ENCODE peak calls at places on chromosomes 6 and 20, in ten cellular contexts. D is body of pancreas; K is cardiac muscle cell; O is IMR-90; F is hepatocyte; E is foreskin fibroblast; A is CD8-positive, alpha-beta T cell; W is lower leg skin; R is mucosa of descending colon; I is right lobe of liver. N is an unnamed sample.

GRCh38 chr6:81612136-81612535 is 140.3 kb downstream of the TENT5A start:
- DNase-seq in D (no peak), K (no peak), O (no peak), F (no peak), E (no peak), A (no peak), W (no peak), R (no peak), I (no peak), N (no peak)

GRCh38 chr6:29762051-29762450 is 38.8 kb downstream of the HLA-F start:
- DNase-seq in D (no peak), K (no peak), O (no peak), F (no peak), E (no peak), A (no peak), W (no peak), R (no peak), I (no peak), N (no peak)

GRCh38 chr20:64279826-64280459 is 24.4 kb downstream of the PCMTD2 start:
- DNase-seq in D (no peak), K (no peak), O (no peak), F (no peak), E (no peak), A (no peak), W (no peak), R (no peak), I (no peak), N (no peak)

GRCh38 chr6:1394591-1395463 is 5.5 kb downstream of the FOXF2 start:
- DNase-seq in D (no peak), K (no peak), O (no peak), F (no peak), E (no peak), A (no peak), W (no peak), R (no peak), I (no peak), N (no peak)

GRCh38 chr20:59776059-59776603 is 157.3 kb downstream of the SYCP2 start:
- DNase-seq in D (no peak), K (no peak), O (no peak), F (no peak), E (no peak), A (no peak), W (no peak), R (no peak), I (peak), N (no peak)

GRCh38 chr6:94636780-94637385 is 940.5 kb upstream of the MANEA start:
- DNase-seq in D (no peak), K (no peak), O (peak), F (peak), E (no peak), A (no peak), W (no peak), R (no peak), I (no peak), N (no peak)

GRCh38 chr20:39631557-39631956 is 669.4 kb downstream of the DHX35 start:
- DNase-seq in D (no peak), K (no peak), O (no peak), F (no peak), E (no peak), A (no peak), W (no peak), R (no peak), I (no peak), N (no peak)

GRCh38 chr20:21693322-21693721 is 12.1 kb upstream of the PAX1 start:
- DNase-seq in D (no peak), K (no peak), O (no peak), F (no peak), E (no peak), A (no peak), W (no peak), R (no peak), I (no peak), N (no peak)

GRCh38 chr20:35299780-35300179 is 7.6 kb upstream of the FAM83C start:
- DNase-seq in D (no peak), K (no peak), O (no peak), F (no peak), E (no peak), A (no peak), W (no peak), R (no peak), I (no peak), N (no peak)

GRCh38 chr20:42846784-42847490 is 342.8 kb downstream of the PTPRT start:
- DNase-seq in D (no peak), K (no peak), O (no peak), F (no peak), E (no peak), A (no peak), W (no peak), R (no peak), I (no peak), N (no peak)

GRCh38 chr6:134034951-134035822 is 17.2 kb downstream of the SLC2A12 start:
- DNase-seq in D (no peak), K (no peak), O (no peak), F (no peak), E (peak), A (no peak), W (no peak), R (no peak), I (no peak), N (no peak)

GRCh38 chr6:100185615-100186014 is 191.6 kb upstream of the MCHR2 start:
- DNase-seq in D (no peak), K (no peak), O (no peak), F (no peak), E (no peak), A (no peak), W (no peak), R (no peak), I (no peak), N (no peak)

GRCh38 chr20:46013826-46014516 is 5.3 kb downstream of the MMP9 start:
- DNase-seq in D (peak), K (peak), O (peak), F (peak), E (no peak), A (peak), W (no peak), R (peak), I (no peak), N (no peak)

GRCh38 chr6:128208851-128209580 is 308.2 kb upstream of the THEMIS start:
- DNase-seq in D (no peak), K (peak), O (peak), F (no peak), E (peak), A (no peak), W (no peak), R (no peak), I (no peak), N (peak)

GRCh38 chr6:26197736-26198625 is 110.8 kb downstream of the HFE start:
- DNase-seq in D (no peak), K (peak), O (peak), F (peak), E (no peak), A (no peak), W (no peak), R (peak), I (no peak), N (no peak)

GRCh38 chr6:139765825-139766285 is 391.4 kb upstream of the CITED2 start:
- DNase-seq in D (peak), K (peak), O (peak), F (peak), E (no peak), A (no peak), W (no peak), R (no peak), I (no peak), N (no peak)

GRCh38 chr20:38172344-38172743 is 7.3 kb upstream of the TGM2 start:
- DNase-seq in D (no peak), K (peak), O (peak), F (no peak), E (no peak), A (no peak), W (no peak), R (no peak), I (no peak), N (no peak)

GRCh38 chr20:57622201-57622570 is 2.0 kb upstream of the ZBP1 start:
- DNase-seq in D (no peak), K (no peak), O (no peak), F (no peak), E (no peak), A (no peak), W (no peak), R (no peak), I (no peak), N (no peak)

GRCh38 chr20:58702859-58703648 is 10.5 kb downstream of the NPEPL1 start:
- DNase-seq in D (no peak), K (no peak), O (no peak), F (no peak), E (no peak), A (no peak), W (no peak), R (no peak), I (peak), N (no peak)

GRCh38 chr6:52596371-52597028 is 19.6 kb upstream of the TRAM2 start:
- DNase-seq in D (no peak), K (peak), O (peak), F (no peak), E (peak), A (no peak), W (no peak), R (no peak), I (no peak), N (no peak)

GRCh38 chr6:121247386-121247785 is 86.9 kb downstream of the TBC1D32 start:
- DNase-seq in D (no peak), K (peak), O (peak), F (no peak), E (no peak), A (no peak), W (no peak), R (no peak), I (no peak), N (no peak)

GRCh38 chr6:127201321-127201720 is 65.3 kb upstream of the RNF146 start:
- DNase-seq in D (no peak), K (peak), O (peak), F (no peak), E (peak), A (no peak), W (no peak), R (no peak), I (no peak), N (no peak)

GRCh38 chr20:39699331-39699730 is 737.2 kb downstream of the DHX35 start:
- DNase-seq in D (no peak), K (no peak), O (no peak), F (no peak), E (no peak), A (no peak), W (no peak), R (no peak), I (no peak), N (no peak)

GRCh38 chr20:56924976-56925695 is 296.0 kb downstream of the TFAP2C start:
- DNase-seq in D (peak), K (no peak), O (no peak), F (peak), E (no peak), A (no peak), W (no peak), R (peak), I (no peak), N (no peak)

GRCh38 chr6:169723200-169723909 is 945 bp downstream of the PHF10 start:
- DNase-seq in D (peak), K (peak), O (peak), F (peak), E (peak), A (peak), W (peak), R (peak), I (peak), N (no peak)

GRCh38 chr6:75778757-75779156 is 29.7 kb downstream of the MYO6 start:
- DNase-seq in D (no peak), K (no peak), O (no peak), F (no peak), E (no peak), A (no peak), W (no peak), R (no peak), I (no peak), N (no peak)

GRCh38 chr20:45058168-45058850 is 42.6 kb downstream of the KCNS1 start:
- DNase-seq in D (no peak), K (no peak), O (no peak), F (no peak), E (no peak), A (no peak), W (no peak), R (no peak), I (no peak), N (no peak)

GRCh38 chr20:5569021-5569420 is 181.2 kb upstream of the SHLD1 start:
- DNase-seq in D (peak), K (peak), O (peak), F (peak), E (peak), A (peak), W (peak), R (peak), I (no peak), N (no peak)

GRCh38 chr6:170480045-170480714 is 72.9 kb downstream of the PSMB1 start:
- DNase-seq in D (peak), K (peak), O (peak), F (peak), E (peak), A (no peak), W (no peak), R (peak), I (no peak), N (no peak)

GRCh38 chr6:149236584-149236983 is 80.9 kb upstream of the TAB2 start:
- DNase-seq in D (no peak), K (peak), O (no peak), F (no peak), E (no peak), A (no peak), W (no peak), R (no peak), I (no peak), N (no peak)

GRCh38 chr20:4814696-4815252 is 93.1 kb downstream of the PRND start:
- DNase-seq in D (peak), K (no peak), O (no peak), F (no peak), E (no peak), A (no peak), W (no peak), R (peak), I (no peak), N (no peak)

GRCh38 chr6:155420492-155420891 is 35.1 kb downstream of the NOX3 start:
- DNase-seq in D (no peak), K (no peak), O (no peak), F (no peak), E (no peak), A (no peak), W (no peak), R (no peak), I (no peak), N (no peak)

GRCh38 chr6:155415953-155416352 is 39.7 kb downstream of the NOX3 start:
- DNase-seq in D (no peak), K (no peak), O (no peak), F (no peak), E (no peak), A (no peak), W (no peak), R (no peak), I (no peak), N (no peak)

GRCh38 chr6:155419161-155419560 is 36.5 kb downstream of the NOX3 start:
- DNase-seq in D (no peak), K (no peak), O (peak), F (no peak), E (peak), A (no peak), W (no peak), R (no peak), I (no peak), N (no peak)

GRCh38 chr6:155418017-155418749 is 37.5 kb downstream of the NOX3 start:
- DNase-seq in D (peak), K (peak), O (peak), F (no peak), E (peak), A (peak), W (peak), R (peak), I (no peak), N (no peak)

DNA sequence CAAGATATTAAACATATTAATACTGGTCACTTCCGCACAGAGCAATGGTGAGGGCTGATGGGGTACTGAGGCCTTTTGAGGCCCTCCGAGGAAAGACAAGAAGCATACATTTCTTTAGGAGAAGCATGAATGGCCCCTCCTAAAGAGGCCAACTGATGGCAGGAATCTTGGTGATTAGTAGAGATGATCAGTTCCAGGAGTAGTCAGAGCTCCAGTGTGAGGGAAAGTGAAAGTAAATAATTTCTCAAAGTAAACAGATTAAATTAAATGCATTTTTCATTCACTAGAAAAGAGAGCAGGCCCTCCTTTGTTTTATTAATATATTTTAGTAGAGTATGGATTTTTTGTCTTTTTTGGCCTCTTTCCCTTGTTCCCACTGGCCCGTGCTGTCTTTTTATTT is 38.2 kb downstream of the NOX3 start:
- DNase-seq in D (no peak), K (no peak), O (peak), F (no peak), E (no peak), A (no peak), W (no peak), R (no peak), I (no peak), N (no peak)
- H3K4me3 ChIP-seq in D (no peak), K (no peak), O (no peak), F (no peak), E (peak), A (no peak), W (no peak), R (no peak), I (no peak), N (no peak)

DNA sequence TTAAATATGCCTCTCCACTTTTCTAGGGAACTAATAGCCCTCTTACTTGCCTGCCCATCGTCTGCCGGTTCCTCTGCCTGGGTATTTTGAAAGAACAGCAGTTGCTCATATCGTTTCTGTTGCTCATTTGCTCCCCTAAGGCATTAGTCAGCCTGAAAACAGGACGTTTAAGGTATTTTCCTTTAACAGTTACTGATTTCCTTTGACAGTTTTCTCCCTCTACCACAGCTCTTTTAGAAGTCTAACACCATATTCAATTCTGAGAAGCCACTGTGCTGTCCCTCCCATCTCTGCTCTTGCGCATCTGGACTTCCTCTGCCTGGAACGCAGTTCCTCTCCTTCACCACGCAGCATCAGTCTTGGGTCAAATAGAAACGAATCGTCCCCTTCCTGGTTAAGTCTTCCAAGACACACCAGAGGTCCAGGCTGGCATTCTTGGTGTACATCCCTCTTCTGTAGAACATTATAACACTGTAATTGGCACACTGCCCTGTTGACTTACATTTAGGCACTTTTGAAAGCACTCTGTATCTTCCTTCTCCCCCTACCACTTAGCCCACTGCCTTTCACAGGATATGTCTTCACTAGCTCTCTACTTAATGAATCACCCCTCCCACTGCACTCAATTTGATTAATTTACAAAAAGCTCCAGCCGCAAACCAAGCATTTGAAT is 141.0 kb upstream of the CARMIL1 start:
- DNase-seq in D (peak), K (peak), O (peak), F (peak), E (peak), A (peak), W (peak), R (peak), I (peak), N (peak)
- TF ChIP-seq CTCF in D (no peak), K (peak), O (no peak), F (no peak), E (peak), A (no peak), W (no peak), R (no peak), I (peak), N (peak)

GRCh38 chr6:2858678-2859324 is 17.1 kb upstream of the SERPINB1 start:
- DNase-seq in D (no peak), K (peak), O (no peak), F (no peak), E (no peak), A (peak), W (no peak), R (no peak), I (no peak), N (no peak)

GRCh38 chr6:2855061-2855519 is 13.4 kb upstream of the SERPINB1 start:
- DNase-seq in D (no peak), K (peak), O (no peak), F (no peak), E (no peak), A (no peak), W (no peak), R (no peak), I (no peak), N (no peak)

GRCh38 chr6:2859325-2859700 is 17.6 kb upstream of the SERPINB1 start:
- DNase-seq in D (no peak), K (no peak), O (no peak), F (no peak), E (no peak), A (no peak), W (no peak), R (no peak), I (no peak), N (no peak)

GRCh38 chr6:2857185-2857579 is 15.5 kb upstream of the SERPINB1 start:
- DNase-seq in D (no peak), K (no peak), O (no peak), F (no peak), E (no peak), A (no peak), W (no peak), R (no peak), I (no peak), N (no peak)

DNA sequence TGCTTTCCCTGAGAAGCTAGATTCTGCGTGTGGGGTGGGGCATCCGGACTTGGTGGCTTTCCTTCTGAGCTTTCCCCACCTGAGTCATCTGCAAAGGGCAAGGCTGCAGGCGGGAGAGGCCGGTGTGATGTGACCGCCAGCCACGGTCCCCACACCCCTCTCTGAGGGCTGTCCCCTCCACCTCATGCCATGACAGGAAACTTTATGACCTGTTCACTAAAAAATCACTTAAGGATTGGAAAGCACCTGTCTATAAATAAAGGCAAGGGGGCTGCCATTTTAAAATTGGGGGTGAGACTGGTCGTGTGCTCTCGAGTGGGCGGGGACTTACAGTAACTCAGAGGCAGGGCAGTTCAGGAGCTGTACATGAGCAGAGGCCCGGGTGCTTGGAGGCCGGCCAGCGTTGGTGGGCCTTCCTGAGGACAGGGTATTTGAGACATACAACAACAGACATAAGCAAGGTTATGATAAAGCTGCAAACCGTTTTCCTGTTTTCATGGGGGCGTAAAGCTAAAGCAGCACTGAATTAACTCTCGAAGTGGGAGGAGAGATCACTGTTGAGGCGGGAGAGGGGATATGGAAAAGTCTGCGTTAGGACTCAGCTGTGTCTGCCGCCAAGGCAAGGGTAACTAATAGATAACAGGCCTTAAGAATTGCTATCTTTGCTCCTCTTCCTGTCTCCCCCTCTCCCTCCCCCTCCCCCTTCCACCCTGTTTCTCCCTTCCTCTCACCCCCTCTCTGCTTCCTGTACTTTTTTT is 16.1 kb upstream of the SERPINB1 start:
- DNase-seq in D (no peak), K (peak), O (peak), F (peak), E (no peak), A (no peak), W (no peak), R (no peak), I (no peak), N (no peak)
- H3K4me3 ChIP-seq in D (no peak), K (no peak), O (no peak), F (no peak), E (no peak), A (peak), W (no peak), R (no peak), I (no peak), N (no peak)

GRCh38 chr6:125750692-125751333 is 1.4 kb downstream of the HEY2 start:
- DNase-seq in D (no peak), K (no peak), O (no peak), F (no peak), E (no peak), A (no peak), W (no peak), R (no peak), I (no peak), N (no peak)

GRCh38 chr6:125752773-125753172 is 3.3 kb downstream of the HEY2 start:
- DNase-seq in D (no peak), K (no peak), O (no peak), F (no peak), E (no peak), A (no peak), W (no peak), R (no peak), I (no peak), N (no peak)

GRCh38 chr6:125753218-125753936 is 3.9 kb downstream of the HEY2 start:
- DNase-seq in D (peak), K (peak), O (peak), F (no peak), E (no peak), A (no peak), W (no peak), R (no peak), I (peak), N (no peak)

GRCh38 chr6:125751334-125751916 is 2.0 kb downstream of the HEY2 start:
- DNase-seq in D (no peak), K (no peak), O (no peak), F (no peak), E (no peak), A (no peak), W (no peak), R (no peak), I (no peak), N (no peak)

GRCh38 chr6:125753937-125754259 is 4.5 kb downstream of the HEY2 start:
- DNase-seq in D (no peak), K (no peak), O (no peak), F (no peak), E (no peak), A (no peak), W (no peak), R (no peak), I (no peak), N (no peak)
- TF ChIP-seq CTCF in D (no peak), K (no peak), O (no peak), F (no peak), E (no peak), A (peak), W (no peak), R (no peak), I (no peak), N (no peak)

GRCh38 chr6:70411948-70412796 is 1.1 kb upstream of the FAM135A start:
- DNase-seq in D (no peak), K (no peak), O (no peak), F (no peak), E (no peak), A (no peak), W (no peak), R (peak), I (no peak), N (no peak)
- H3K4me3 ChIP-seq in D (peak), K (peak), O (peak), F (peak), E (peak), A (peak), W (peak), R (peak), I (peak), N (peak)

N was measured in BJ.